ENCODE peak calls at places on chromosomes 6 and 20, in four cellular contexts. One of them, this sample, is unnamed.

GRCh38 chr6:130967502-130968469 is 95.3 kb downstream of the EPB41L2 start:
- DNase-seq in transverse colon: no peak
- DNase-seq in ovary: no peak
- DNase-seq in cardiac muscle cell: no peak
- DNase-seq in this sample: no peak

GRCh38 chr20:52748235-52748950 is 223.8 kb upstream of the TSHZ2 start:
- DNase-seq in transverse colon: no peak
- DNase-seq in ovary: no peak
- DNase-seq in cardiac muscle cell: peak
- DNase-seq in this sample: no peak

GRCh38 chr6:78713564-78713963 is 153.8 kb upstream of the IRAK1BP1 start:
- DNase-seq in transverse colon: no peak
- DNase-seq in ovary: no peak
- DNase-seq in cardiac muscle cell: no peak
- DNase-seq in this sample: no peak

GRCh38 chr6:117138407-117138806 is 127.0 kb upstream of the VGLL2 start:
- DNase-seq in transverse colon: no peak
- DNase-seq in ovary: no peak
- DNase-seq in cardiac muscle cell: no peak
- DNase-seq in this sample: no peak

GRCh38 chr6:4608361-4609115 is 167.7 kb upstream of the CDYL start:
- DNase-seq in transverse colon: no peak
- DNase-seq in ovary: no peak
- DNase-seq in cardiac muscle cell: no peak
- DNase-seq in this sample: no peak

GRCh38 chr20:48788486-48789072 is 39.2 kb downstream of the PREX1 start:
- DNase-seq in transverse colon: peak
- DNase-seq in ovary: no peak
- DNase-seq in cardiac muscle cell: no peak
- DNase-seq in this sample: no peak

GRCh38 chr20:61939691-61940360 is 125.9 kb downstream of the TAF4 start:
- DNase-seq in transverse colon: no peak
- DNase-seq in ovary: no peak
- DNase-seq in cardiac muscle cell: no peak
- DNase-seq in this sample: no peak

GRCh38 chr20:48007356-48007755 is 222.1 kb upstream of the SULF2 start:
- DNase-seq in transverse colon: no peak
- DNase-seq in ovary: no peak
- DNase-seq in cardiac muscle cell: no peak
- DNase-seq in this sample: no peak

DNA sequence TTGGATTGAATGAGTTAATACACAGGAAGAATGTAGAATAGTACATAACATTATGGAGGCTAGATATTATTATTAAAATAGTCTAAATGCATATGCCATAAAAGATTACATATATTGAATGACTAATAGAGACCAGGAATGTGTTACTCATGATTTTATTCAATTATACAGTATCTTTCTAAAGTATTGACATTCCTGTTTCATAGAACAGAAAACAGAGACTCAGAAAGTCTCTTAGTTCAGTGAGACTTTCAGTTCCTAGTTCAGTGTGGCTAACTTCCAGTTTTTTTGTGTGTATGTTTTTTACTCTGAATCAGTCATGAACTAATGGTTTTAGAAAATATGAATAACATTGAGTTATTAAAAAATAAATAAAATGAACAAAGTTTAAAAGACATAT is 34.6 kb upstream of the TMEM244 start:
- DNase-seq in transverse colon: no peak
- DNase-seq in ovary: no peak
- DNase-seq in cardiac muscle cell: no peak
- DNase-seq in this sample: no peak
- H3K27ac ChIP-seq in transverse colon: no peak
- H3K27ac ChIP-seq in ovary: no peak
- H3K27ac ChIP-seq in cardiac muscle cell: no peak
- H3K27ac ChIP-seq in this sample: no peak

GRCh38 chr20:58130574-58130973 is 97.9 kb downstream of the ANKRD60 start:
- DNase-seq in transverse colon: no peak
- DNase-seq in ovary: no peak
- DNase-seq in cardiac muscle cell: no peak
- DNase-seq in this sample: no peak

GRCh38 chr20:58129736-58130135 is 98.7 kb downstream of the ANKRD60 start:
- DNase-seq in transverse colon: no peak
- DNase-seq in ovary: no peak
- DNase-seq in cardiac muscle cell: no peak
- DNase-seq in this sample: no peak

GRCh38 chr20:58130156-58130555 is 98.3 kb downstream of the ANKRD60 start:
- DNase-seq in transverse colon: no peak
- DNase-seq in ovary: no peak
- DNase-seq in cardiac muscle cell: no peak
- DNase-seq in this sample: no peak

GRCh38 chr20:58131581-58132142 is 96.8 kb downstream of the ANKRD60 start:
- DNase-seq in transverse colon: no peak
- DNase-seq in ovary: no peak
- DNase-seq in cardiac muscle cell: peak
- DNase-seq in this sample: no peak

DNA sequence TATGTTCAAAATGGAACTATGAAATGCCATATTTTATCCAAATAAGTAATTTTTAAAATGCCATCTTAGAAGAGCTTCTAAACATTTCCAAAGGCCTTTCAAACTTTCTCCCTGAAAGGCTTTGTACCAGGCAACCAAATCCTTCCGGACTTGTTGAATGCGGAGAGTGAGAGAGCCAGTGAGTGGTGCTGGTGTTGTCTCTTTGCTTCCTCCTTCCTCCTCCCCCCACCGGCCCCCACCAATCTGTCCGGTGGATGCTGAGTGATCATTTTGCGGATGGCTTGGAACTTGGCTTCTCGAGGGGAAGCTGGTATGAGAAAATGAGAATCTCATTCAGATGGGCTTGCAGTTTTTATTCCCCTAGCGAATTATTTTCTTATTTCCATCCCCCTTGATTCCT is 97.3 kb downstream of the ANKRD60 start:
- DNase-seq in transverse colon: no peak
- DNase-seq in ovary: peak
- DNase-seq in cardiac muscle cell: peak
- DNase-seq in this sample: no peak
- H3K4me3 ChIP-seq in transverse colon: no peak
- H3K4me3 ChIP-seq in ovary: no peak
- H3K4me3 ChIP-seq in cardiac muscle cell: no peak
- H3K4me3 ChIP-seq in this sample: no peak

GRCh38 chr20:45944965-45945677 is 10.6 kb downstream of the PCIF1 start:
- DNase-seq in transverse colon: no peak
- DNase-seq in ovary: no peak
- DNase-seq in cardiac muscle cell: no peak
- DNase-seq in this sample: peak
- TF ChIP-seq CTCF in transverse colon: no peak
- TF ChIP-seq CTCF in ovary: no peak
- TF ChIP-seq CTCF in cardiac muscle cell: no peak
- TF ChIP-seq CTCF in this sample: peak

DNA sequence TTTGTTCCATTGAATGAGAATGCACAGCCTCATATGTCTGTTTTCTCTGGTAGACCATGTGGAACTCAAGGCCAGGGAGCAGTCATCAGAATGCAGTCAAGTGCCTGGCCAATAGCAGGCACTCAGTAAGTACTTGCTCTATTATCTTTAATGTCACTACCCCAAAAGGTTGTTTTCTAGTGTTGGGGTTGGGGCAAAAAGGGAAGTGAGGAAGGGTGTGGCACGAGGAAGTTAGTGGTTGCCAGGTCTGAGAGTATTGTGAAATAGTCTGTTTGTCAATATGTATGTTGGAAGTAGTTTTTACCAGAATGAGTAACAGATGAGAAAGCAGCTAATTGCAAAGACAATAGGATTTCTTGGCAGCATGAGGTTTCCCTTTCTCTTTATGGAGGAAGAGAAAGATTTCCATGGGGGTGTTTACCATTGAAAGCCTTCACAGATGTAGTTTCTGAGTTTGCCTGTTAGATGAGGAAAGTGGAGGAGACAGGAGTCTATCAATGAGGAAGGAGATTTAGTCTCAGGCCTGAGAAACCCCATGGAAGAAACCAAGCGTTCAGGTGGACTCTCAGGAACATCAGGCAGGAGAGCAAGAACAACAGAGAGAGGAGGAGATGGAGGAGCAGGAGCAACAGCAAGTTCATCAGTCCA is 59.6 kb upstream of the ARMH2 start:
- DNase-seq in transverse colon: peak
- DNase-seq in ovary: no peak
- DNase-seq in cardiac muscle cell: peak
- DNase-seq in this sample: no peak
- H3K27ac ChIP-seq in transverse colon: no peak
- H3K27ac ChIP-seq in ovary: no peak
- H3K27ac ChIP-seq in cardiac muscle cell: no peak
- H3K27ac ChIP-seq in this sample: no peak

GRCh38 chr20:64188682-64189529 is 24.7 kb downstream of the MYT1 start:
- DNase-seq in transverse colon: peak
- DNase-seq in ovary: no peak
- DNase-seq in cardiac muscle cell: peak
- DNase-seq in this sample: peak
- H3K4me3 ChIP-seq in transverse colon: no peak
- H3K4me3 ChIP-seq in ovary: no peak
- H3K4me3 ChIP-seq in cardiac muscle cell: no peak
- H3K4me3 ChIP-seq in this sample: no peak

GRCh38 chr6:22248513-22249308 is 48.1 kb downstream of the PRL start:
- DNase-seq in transverse colon: no peak
- DNase-seq in ovary: no peak
- DNase-seq in cardiac muscle cell: peak
- DNase-seq in this sample: no peak
- TF ChIP-seq CTCF in transverse colon: no peak
- TF ChIP-seq CTCF in ovary: no peak
- TF ChIP-seq CTCF in cardiac muscle cell: no peak
- TF ChIP-seq CTCF in this sample: no peak

DNA sequence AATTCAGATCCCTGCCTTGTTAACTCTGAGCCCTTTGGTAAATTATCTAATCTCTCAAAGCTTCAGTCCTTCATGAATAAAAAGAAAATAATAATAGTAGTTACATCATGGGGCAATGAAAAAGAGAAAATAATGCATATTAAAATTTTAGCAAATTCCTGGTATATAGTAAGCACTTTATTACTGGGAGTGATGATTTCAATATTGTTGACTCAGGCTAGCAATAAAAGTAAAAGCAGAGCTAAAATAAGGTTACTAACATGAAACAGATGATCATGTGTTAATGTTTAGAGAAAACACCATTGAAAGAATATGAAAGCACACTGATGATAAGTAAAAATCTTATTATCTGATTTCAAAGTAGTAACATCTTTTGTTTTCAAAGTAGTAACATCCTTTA is 13.6 kb downstream of the GINS1 start:
- DNase-seq in transverse colon: no peak
- DNase-seq in ovary: no peak
- DNase-seq in cardiac muscle cell: no peak
- DNase-seq in this sample: no peak
- H3K27ac ChIP-seq in transverse colon: no peak
- H3K27ac ChIP-seq in ovary: no peak
- H3K27ac ChIP-seq in cardiac muscle cell: no peak
- H3K27ac ChIP-seq in this sample: no peak

DNA sequence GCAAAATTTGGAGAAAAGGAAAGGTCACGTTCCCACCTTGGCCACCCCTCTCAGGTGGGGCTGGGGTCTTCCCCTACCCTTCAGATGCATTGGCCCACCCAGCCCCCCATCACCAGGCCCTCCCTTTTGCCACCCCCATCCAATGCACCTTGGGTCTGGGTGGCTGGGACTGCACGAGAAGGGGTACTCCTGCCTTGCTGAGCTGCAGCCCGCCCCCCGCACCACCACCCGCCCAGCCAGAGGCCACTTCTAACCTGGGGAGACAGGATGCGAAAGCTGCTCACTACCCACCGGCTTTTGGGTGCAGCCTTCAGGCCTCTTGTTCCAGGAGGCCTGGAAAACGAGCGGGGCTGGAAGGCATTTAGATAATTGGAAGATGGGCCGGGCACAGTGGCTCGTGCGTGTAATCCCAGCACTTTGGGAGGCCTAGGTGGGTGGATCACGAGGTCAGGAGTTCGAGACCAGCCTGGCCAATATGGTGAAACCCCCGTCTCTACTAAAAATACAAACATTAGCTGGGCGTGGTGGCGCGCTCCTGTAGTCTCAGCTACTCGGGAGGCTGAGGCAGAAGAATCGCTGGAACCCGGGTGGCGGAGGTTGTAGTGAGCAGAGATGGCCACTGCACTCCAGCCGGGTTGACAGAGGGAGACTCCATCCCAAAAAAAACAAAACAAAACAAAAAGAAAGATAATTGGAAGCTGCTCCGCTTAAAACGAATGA is 1.2 kb upstream of the CDC25B start:
- DNase-seq in transverse colon: no peak
- DNase-seq in ovary: no peak
- DNase-seq in cardiac muscle cell: no peak
- DNase-seq in this sample: no peak
- H3K4me3 ChIP-seq in transverse colon: peak
- H3K4me3 ChIP-seq in ovary: peak
- H3K4me3 ChIP-seq in cardiac muscle cell: no peak
- H3K4me3 ChIP-seq in this sample: no peak

This sample was measured in body of pancreas.